ENCODE peak calls at places on chromosomes 7 and 10, in six cellular contexts. J, M, V, B, Z and U are unnamed samples.

GRCh38 chr7:154842608-154843007 is 160.3 kb downstream of the PAXIP1 start:
- DNase-seq in J (no peak), M (no peak), V (no peak), B (no peak), Z (no peak), U (peak; percentile 8)

GRCh38 chr10:127997241-127997640 is 90.3 kb downstream of the PTPRE start:
- DNase-seq in J (no peak), M (no peak), V (no peak), B (no peak), Z (no peak), U (no peak)

GRCh38 chr7:47826754-47827153 is 121.5 kb downstream of the PKD1L1 start:
- DNase-seq in J (no peak), M (no peak), V (no peak), B (no peak), Z (no peak), U (peak; percentile 62)

GRCh38 chr10:92385836-92386235 is 94.9 kb downstream of the MARCHF5 start:
- DNase-seq in J (no peak), M (no peak), V (no peak), B (no peak), Z (no peak), U (no peak)

GRCh38 chr7:94368371-94368791 is 26.3 kb upstream of the COL1A2 start:
- DNase-seq in J (no peak), M (no peak), V (no peak), B (no peak), Z (no peak), U (peak; percentile 96)

GRCh38 chr10:15546606-15547005 is 173.1 kb downstream of the ITGA8 start:
- DNase-seq in J (no peak), M (no peak), V (no peak), B (no peak), Z (no peak), U (no peak)

GRCh38 chr7:132614428-132615076 is 38.3 kb upstream of the PLXNA4 start:
- DNase-seq in J (peak; percentile 51), M (no peak), V (peak; percentile 23), B (no peak), Z (peak; percentile 20), U (peak; percentile 8)

GRCh38 chr7:18895456-18895855 is 222.0 kb downstream of the TWIST1 start:
- DNase-seq in J (no peak), M (no peak), V (no peak), B (no peak), Z (no peak), U (peak; percentile 66)

GRCh38 chr10:117543245-117543998 is 876 bp downstream of the EMX2 start:
- DNase-seq in J (no peak), M (no peak), V (no peak), B (no peak), Z (no peak), U (no peak)

GRCh38 chr7:70589010-70589409 is 542.9 kb upstream of the GALNT17 start:
- DNase-seq in J (no peak), M (no peak), V (no peak), B (no peak), Z (no peak), U (no peak)

GRCh38 chr7:151442776-151443496 is 3.0 kb upstream of the CRYGN start:
- DNase-seq in J (no peak), M (no peak), V (no peak), B (no peak), Z (no peak), U (no peak)

GRCh38 chr10:14527134-14527780 is 196.5 kb upstream of the FRMD4A start:
- DNase-seq in J (no peak), M (no peak), V (no peak), B (no peak), Z (no peak), U (no peak)

GRCh38 chr10:43225004-43225786 is 41.7 kb downstream of the RASGEF1A start:
- DNase-seq in J (peak; percentile 4), M (no peak), V (peak; percentile 9), B (no peak), Z (peak; percentile 13), U (no peak)

GRCh38 chr7:42928754-42929153 is 3.2 kb downstream of the PSMA2 start:
- DNase-seq in J (no peak), M (no peak), V (no peak), B (no peak), Z (no peak), U (no peak)

GRCh38 chr7:66282594-66282935 is 77.4 kb downstream of the TPST1 start:
- DNase-seq in J (no peak), M (no peak), V (no peak), B (no peak), Z (no peak), U (no peak)

GRCh38 chr7:17131060-17131345 is 167.4 kb upstream of the AHR start:
- DNase-seq in J (no peak), M (no peak), V (no peak), B (no peak), Z (no peak), U (peak; percentile 51)

GRCh38 chr7:154450434-154450833 is 398.2 kb downstream of the DPP6 start:
- DNase-seq in J (no peak), M (no peak), V (no peak), B (no peak), Z (no peak), U (no peak)

GRCh38 chr10:74213571-74214162 is 62.6 kb downstream of the ADK start:
- DNase-seq in J (no peak), M (peak; percentile 54), V (peak; percentile 48), B (no peak), Z (no peak), U (peak; percentile 23)

GRCh38 chr10:71771821-71772617 is 1.3 kb downstream of the VSIR start:
- DNase-seq in J (peak; percentile 50), M (no peak), V (peak; percentile 68), B (no peak), Z (peak; percentile 83), U (peak; percentile 82)

GRCh38 chr7:27141138-27141537 is 2.3 kb downstream of the HOXA5 start:
- DNase-seq in J (no peak), M (no peak), V (no peak), B (no peak), Z (no peak), U (no peak)

GRCh38 chr10:124719213-124719851 is 24.8 kb downstream of the FAM53B start:
- DNase-seq in J (peak; percentile 78), M (peak; percentile 48), V (peak; percentile 74), B (no peak), Z (peak; percentile 85), U (peak; percentile 78)

GRCh38 chr10:53833908-53834307 is 967.1 kb downstream of the PCDH15 start:
- DNase-seq in J (no peak), M (no peak), V (no peak), B (no peak), Z (no peak), U (no peak)

GRCh38 chr7:106848851-106849442 is 16.1 kb upstream of the PIK3CG start:
- DNase-seq in J (no peak), M (peak; percentile 61), V (no peak), B (no peak), Z (no peak), U (peak; percentile 57)

GRCh38 chr10:452512-453504 is 236.7 kb downstream of the DIP2C start:
- DNase-seq in J (no peak), M (no peak), V (no peak), B (no peak), Z (no peak), U (peak; percentile 38)

GRCh38 chr7:2037805-2038635 is 194.7 kb downstream of the MAD1L1 start:
- DNase-seq in J (peak; percentile 69), M (no peak), V (no peak), B (no peak), Z (peak; percentile 61), U (peak; percentile 72)

DNA sequence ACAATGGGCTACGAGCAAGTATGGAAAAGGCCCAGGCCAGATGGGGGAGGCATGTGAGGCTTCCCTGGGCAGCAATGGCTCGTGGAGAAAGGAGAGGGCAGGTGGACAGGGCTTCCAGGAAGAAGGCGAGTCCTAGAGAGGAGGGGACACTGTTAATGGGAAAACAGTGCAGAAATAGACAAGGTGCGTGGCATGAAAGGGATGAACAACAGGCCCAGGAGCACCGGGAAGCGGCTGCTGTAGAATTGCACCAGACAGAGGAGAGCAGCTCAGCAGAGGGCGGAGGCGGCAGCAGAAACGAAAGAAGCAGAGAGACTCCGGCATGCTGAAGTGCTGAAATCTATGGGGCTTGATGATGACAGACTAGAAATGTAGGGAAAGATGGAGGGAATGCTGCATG is 102.1 kb downstream of the PIP4K2A start:
- DNase-seq in J (no peak), M (no peak), V (no peak), B (no peak), Z (no peak), U (no peak)
- H3K4me1 ChIP-seq in J (no peaks in the 10 kb centered on the region), M (peaks cover 14% of the 10 kb centered on the region), V (peaks cover 25% of the 10 kb centered on the region), B (peaks cover 13% of the 10 kb centered on the region), Z (peaks cover 2% of the 10 kb centered on the region), U (no peaks in the 10 kb centered on the region)

DNA sequence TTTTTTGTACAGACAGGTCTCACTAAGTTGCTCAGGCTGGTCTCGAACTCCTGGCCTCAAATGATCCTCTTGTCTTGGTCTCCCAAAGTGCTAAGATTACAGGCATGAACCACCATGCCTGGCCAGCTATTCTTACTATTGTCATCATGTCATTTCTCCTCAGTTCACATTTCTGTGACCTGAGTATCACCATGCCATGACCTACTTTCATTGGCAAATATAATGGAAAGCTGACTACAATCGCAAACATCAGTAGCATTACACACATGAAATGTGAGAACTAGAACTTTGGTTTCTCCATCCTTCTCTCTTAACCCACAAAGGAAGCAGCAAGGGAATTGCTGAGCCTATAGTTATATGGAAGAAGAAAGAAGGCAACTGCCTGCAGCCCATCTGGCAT is 26.0 kb upstream of the WIPF3 start:
- DNase-seq in J (no peak), M (no peak), V (no peak), B (no peak), Z (no peak), U (no peak)
- H3K9me3 ChIP-seq in J (no peaks in the 10 kb centered on the region), M (no peaks in the 10 kb centered on the region), V (no peaks in the 10 kb centered on the region), B (no peaks in the 10 kb centered on the region), Z (no peaks in the 10 kb centered on the region), U (no peaks in the 10 kb centered on the region)

GRCh38 chr7:116800594-116800993 is 61.8 kb upstream of the CAPZA2 start:
- DNase-seq in J (no peak), M (no peak), V (no peak), B (no peak), Z (no peak), U (no peak)
- H3K27ac ChIP-seq in J (no peak overlapping the region), M (no peak overlapping the region), V (no peak overlapping the region), B (no peak overlapping the region), Z (no peak overlapping the region), U (no peak overlapping the region)

GRCh38 chr7:131021460-131021859 is 287.5 kb upstream of the KLF14 start:
- DNase-seq in J (no peak), M (no peak), V (no peak), B (no peak), Z (no peak), U (no peak)

GRCh38 chr7:131016230-131016629 is 282.2 kb upstream of the KLF14 start:
- DNase-seq in J (no peak), M (no peak), V (no peak), B (no peak), Z (no peak), U (no peak)

GRCh38 chr7:131020759-131021219 is 286.8 kb upstream of the KLF14 start:
- DNase-seq in J (no peak), M (no peak), V (no peak), B (no peak), Z (no peak), U (no peak)

GRCh38 chr7:131021902-131022301 is 287.9 kb upstream of the KLF14 start:
- DNase-seq in J (no peak), M (no peak), V (peak; percentile 42), B (no peak), Z (peak; percentile 56), U (no peak)

DNA sequence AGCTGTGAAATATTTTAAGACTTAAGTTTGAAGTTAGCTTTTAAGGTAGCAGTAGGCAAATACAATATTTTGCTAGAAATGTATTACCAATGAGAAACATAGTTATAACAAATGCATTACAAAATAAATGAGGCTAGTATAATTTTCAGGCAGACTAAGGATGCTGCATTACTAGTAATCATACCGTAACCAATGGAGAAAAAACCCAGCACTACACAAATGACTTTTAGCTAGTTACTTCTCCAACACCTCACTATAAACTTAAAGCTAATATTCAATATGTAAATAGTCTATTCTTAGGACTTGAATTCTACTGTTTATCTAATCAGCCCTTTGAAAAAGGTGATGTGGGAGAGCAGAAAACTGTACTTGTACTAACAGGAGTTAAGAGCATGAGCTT is 285.3 kb upstream of the KLF14 start:
- DNase-seq in J (no peak), M (no peak), V (no peak), B (no peak), Z (no peak), U (no peak)
- H3K4me1 ChIP-seq in J (peaks cover 24% of the 10 kb centered on the region), M (no peaks in the 10 kb centered on the region), V (peaks cover 45% of the 10 kb centered on the region), B (peaks cover 60% of the 10 kb centered on the region), Z (peaks cover 21% of the 10 kb centered on the region), U (peaks cover 4% of the 10 kb centered on the region)